ENCODE peak calls at places on chromosomes 11 and 22, in six cellular contexts. V is HCT116; Q is activated naive CD4-positive, alpha-beta T cell treated with Interleukin-2 at 50 U/mL for 16 hours; W is stimulated activated CD8-positive, alpha-beta memory T cell treated with anti-CD3 and anti-CD28 coated beads, Interleukin-4, amount 100 ng/mL, for 24 hours; X is stimulated activated CD4-positive, alpha-beta T cell treated with anti-CD3 and anti-CD28 coated beads, Interleukin-4, amount 100 ng/mL, for 1 hour; F is RPMI7951. R is an unnamed sample.
A peak's percentile ranks its signal among the peaks of the same experiment; 100 is the strongest.

GRCh38 chr11:18771266-18772035 is 20.1 kb downstream of the PTPN5 start:
- DNase-seq in Q (no peak), V (no peak), X (no peak), W (no peak), F (no peak), R (no peak)

GRCh38 chr11:12761029-12761428 is 86.8 kb downstream of the TEAD1 start:
- DNase-seq in V (peak; percentile 12), X (no peak), F (no peak), W (no peak), Q (no peak), R (no peak)

GRCh38 chr11:82978422-82979099 is 77.0 kb downstream of the DDIAS start:
- DNase-seq in Q (no peak), W (no peak), F (peak; percentile 88), X (no peak), V (no peak), R (peak; percentile 77)

GRCh38 chr11:64287676-64288352 is 2.2 kb downstream of the GPR137 start:
- DNase-seq in F (no peak), V (no peak), Q (no peak), W (no peak), X (no peak), R (no peak)

GRCh38 chr11:61773356-61773755 is 19.0 kb downstream of the TMEM258 start:
- DNase-seq in F (no peak), W (no peak), Q (no peak), V (no peak), X (no peak), R (no peak)

GRCh38 chr11:3044915-3045314 is 12.3 kb downstream of the CARS1 start:
- DNase-seq in W (no peak), F (no peak), X (no peak), V (no peak), Q (no peak), R (no peak)

GRCh38 chr11:65562788-65563187 is 4.6 kb upstream of the LTBP3 start:
- DNase-seq in V (no peak), W (no peak), X (no peak), Q (no peak), F (no peak), R (no peak)

GRCh38 chr22:48796295-48797015 is 1031.2 kb downstream of the BRD1 start:
- DNase-seq in V (no peak), F (no peak), X (no peak), Q (no peak), W (no peak), R (no peak)

GRCh38 chr22:39359659-39360195 is 9.9 kb downstream of the SYNGR1 start:
- DNase-seq in W (no peak), V (no peak), F (no peak), X (no peak), Q (no peak), R (no peak)

GRCh38 chr11:91133361-91133760 is 910.5 kb upstream of the CHORDC1 start:
- DNase-seq in F (no peak), V (no peak), Q (no peak), W (no peak), X (no peak), R (no peak)

GRCh38 chr11:97409141-97409540 is 1019.3 kb downstream of the JRKL start:
- DNase-seq in Q (no peak), X (no peak), V (no peak), W (no peak), F (no peak), R (no peak)

GRCh38 chr11:120212926-120213325 is 2.1 kb downstream of the OAF start:
- DNase-seq in W (no peak), F (peak; percentile 39), X (no peak), Q (no peak), V (no peak), R (no peak)

GRCh38 chr11:102453921-102454320 is 1.4 kb upstream of the TMEM123 start:
- DNase-seq in V (no peak), F (no peak), Q (no peak), X (no peak), W (no peak), R (no peak)

GRCh38 chr22:43858156-43858895 is 4.0 kb downstream of the SULT4A1 start:
- DNase-seq in Q (no peak), V (no peak), F (no peak), W (no peak), X (no peak), R (no peak)

GRCh38 chr11:47477323-47477722 is 28.4 kb upstream of the RAPSN start:
- DNase-seq in V (no peak), W (no peak), Q (no peak), F (peak; percentile 26), X (no peak), R (no peak)

GRCh38 chr11:133992121-133992520 is 35.4 kb upstream of the IGSF9B start:
- DNase-seq in Q (no peak), V (no peak), F (no peak), X (no peak), W (no peak), R (no peak)

GRCh38 chr22:19109198-19110063 is 12.8 kb downstream of the DGCR2 start:
- DNase-seq in X (peak; percentile 27), Q (peak; percentile 44), F (peak; percentile 4), V (no peak), W (no peak), R (no peak)

GRCh38 chr11:12124306-12124705 is 13.9 kb downstream of the MICAL2 start:
- DNase-seq in Q (no peak), X (no peak), V (no peak), W (no peak), F (no peak), R (no peak)